ENCODE peak calls at places on chromosome 3, in seven cellular contexts. I is HL-60, J is AG10803, Q is body of pancreas, N is HFFc6, P is B cell, S is transverse colon. F is an unnamed sample.
A peak's percentile ranks its signal among the peaks of the same experiment; 100 is the strongest.

GRCh38 chr3:177820683-177821316 is 623.5 kb upstream of the TBL1XR1 start:
- DNase-seq in I (no peak), N (no peak), P (no peak), J (peak; percentile 86), Q (peak; percentile 20), S (no peak), F (peak; percentile 96)

GRCh38 chr3:123341871-123342630 is 106.8 kb downstream of the ADCY5 start:
- DNase-seq in J (no peak), Q (no peak), S (no peak), P (no peak), N (no peak), I (no peak), F (no peak)

GRCh38 chr3:32492684-32493436 is 9.8 kb downstream of the CMTM6 start:
- DNase-seq in N (peak; percentile 45), J (peak; percentile 22), S (no peak), P (no peak), I (no peak), Q (no peak), F (no peak)

GRCh38 chr3:38990621-38991020 is 61.1 kb downstream of the SCN11A start:
- DNase-seq in J (no peak), I (no peak), S (no peak), Q (no peak), N (no peak), P (no peak), F (no peak)

GRCh38 chr3:192216067-192216466 is 511.3 kb downstream of the FGF12 start:
- DNase-seq in I (no peak), S (no peak), J (no peak), P (no peak), N (no peak), Q (no peak), F (no peak)

GRCh38 chr3:45968706-45969105 is 25.4 kb downstream of the CXCR6 start:
- DNase-seq in J (peak; percentile 66), S (no peak), I (no peak), P (no peak), Q (no peak), N (peak; percentile 57), F (no peak)

GRCh38 chr3:178671261-178672191 is 135.3 kb downstream of the KCNMB2 start:
- DNase-seq in J (peak; percentile 46), Q (peak; percentile 4), I (no peak), S (no peak), N (peak; percentile 11), P (no peak), F (peak; percentile 46)

GRCh38 chr3:140219923-140220452 is 285.0 kb downstream of the CLSTN2 start:
- DNase-seq in J (no peak), Q (peak; percentile 14), P (no peak), N (no peak), I (no peak), S (no peak), F (no peak)

GRCh38 chr3:15356186-15356585 is 23.8 kb upstream of the SH3BP5 start:
- DNase-seq in S (no peak), N (peak; percentile 35), I (no peak), P (no peak), Q (no peak), J (peak; percentile 25), F (no peak)

GRCh38 chr3:187919018-187919417 is 173.8 kb upstream of the BCL6 start:
- DNase-seq in P (peak; percentile 74), J (no peak), S (peak; percentile 20), N (no peak), I (no peak), Q (peak; percentile 22), F (no peak)

GRCh38 chr3:87691109-87691508 is 367.7 kb downstream of the CGGBP1 start:
- DNase-seq in I (no peak), S (no peak), P (no peak), N (peak; percentile 24), Q (no peak), J (no peak), F (no peak)

GRCh38 chr3:136952292-136952691 is 5.5 kb upstream of the IL20RB start:
- DNase-seq in J (peak; percentile 54), S (no peak), Q (no peak), I (no peak), N (peak; percentile 50), P (no peak), F (no peak)

GRCh38 chr3:131794766-131795381 is 239.9 kb downstream of the CPNE4 start:
- DNase-seq in J (peak; percentile 65), N (peak; percentile 65), Q (peak; percentile 43), P (no peak), I (peak; percentile 41), S (no peak), F (peak; percentile 44)

GRCh38 chr3:55817177-55817576 is 330.1 kb upstream of the WNT5A start:
- DNase-seq in Q (no peak), P (no peak), S (no peak), I (no peak), J (no peak), N (no peak), F (no peak)
- TF ChIP-seq CTCF in Q (no peak), P (no peak), S (no peak), I (no peak), J (no peak), N (no peak), F (no peak)

GRCh38 chr3:159520638-159521037 is 468.0 kb upstream of the IL12A start:
- DNase-seq in I (no peak), Q (no peak), J (no peak), N (no peak), S (no peak), P (no peak), F (no peak)

GRCh38 chr3:159513867-159514380 is 474.7 kb upstream of the IL12A start:
- DNase-seq in I (no peak), N (peak; percentile 10), P (no peak), Q (no peak), S (no peak), J (peak; percentile 12), F (no peak)

DNA sequence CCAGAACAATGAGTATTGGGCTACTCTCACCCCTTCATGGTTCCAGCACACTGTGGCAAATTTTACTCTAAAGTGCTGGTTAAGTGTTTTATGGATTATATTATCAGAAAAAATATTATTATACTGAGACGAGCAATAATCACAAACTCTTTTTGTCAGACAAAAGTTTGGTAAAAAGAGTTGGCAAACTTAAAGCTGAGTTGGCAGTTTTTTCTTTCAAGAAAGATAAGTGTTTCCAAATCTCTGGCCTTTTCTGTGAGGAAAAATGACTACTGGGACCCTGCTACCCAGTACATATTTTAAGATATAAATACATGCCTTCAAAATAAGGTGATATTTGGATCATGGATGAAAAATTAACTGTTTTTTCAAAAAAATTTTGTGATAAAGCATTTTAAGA is 471.5 kb upstream of the IL12A start:
- DNase-seq in Q (no peak), P (no peak), S (no peak), J (no peak), N (no peak), I (no peak), F (no peak)
- TF ChIP-seq CTCF in Q (no peak), P (no peak), S (no peak), J (no peak), N (no peak), I (no peak), F (no peak)

DNA sequence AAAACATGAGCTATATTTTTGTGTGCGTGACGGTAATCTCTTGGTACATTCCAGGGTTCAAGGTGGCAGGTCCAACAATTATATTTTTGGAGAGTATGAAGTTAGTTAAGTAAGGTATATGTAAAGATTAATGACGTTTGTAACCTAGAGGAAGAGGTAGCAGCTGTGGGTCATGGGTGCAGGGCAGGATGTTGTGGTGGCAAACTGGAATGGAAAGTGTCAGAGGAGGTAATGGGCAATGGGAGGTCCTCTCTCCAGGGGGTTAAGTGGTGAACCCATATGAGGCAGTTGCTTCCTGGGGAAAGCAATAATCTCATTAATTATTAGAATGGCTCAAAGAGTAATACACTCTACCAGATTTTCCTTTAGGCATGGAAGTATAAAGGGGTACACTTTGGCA is 1.0 kb upstream of the CD200R1L start:
- DNase-seq in Q (no peak), N (no peak), P (no peak), S (peak; percentile 26), J (no peak), I (no peak), F (no peak)
- TF ChIP-seq CTCF in Q (no peak), N (no peak), P (no peak), S (no peak), J (no peak), I (no peak), F (no peak)

GRCh38 chr3:64291345-64291744 is 66.1 kb upstream of the PRICKLE2 start:
- DNase-seq in I (peak; percentile 36), N (peak; percentile 86), S (peak; percentile 11), P (no peak), Q (peak; percentile 33), J (peak; percentile 96), F (peak; percentile 49)

GRCh38 chr3:64291956-64292355 is 66.7 kb upstream of the PRICKLE2 start:
- DNase-seq in I (no peak), N (peak; percentile 64), J (peak; percentile 97), P (no peak), S (no peak), Q (peak; percentile 12), F (no peak)

GRCh38 chr3:64290161-64290560 is 64.9 kb upstream of the PRICKLE2 start:
- DNase-seq in S (no peak), Q (no peak), I (no peak), J (no peak), P (no peak), N (no peak), F (no peak)

GRCh38 chr3:64290864-64291263 is 65.6 kb upstream of the PRICKLE2 start:
- DNase-seq in J (peak; percentile 27), P (no peak), I (no peak), S (no peak), Q (no peak), N (no peak), F (no peak)

GRCh38 chr3:64289622-64290021 is 64.4 kb upstream of the PRICKLE2 start:
- DNase-seq in I (no peak), Q (no peak), J (no peak), S (no peak), P (no peak), N (no peak), F (no peak)
- TF ChIP-seq CTCF in I (no peak), Q (no peak), J (no peak), S (no peak), P (no peak), N (no peak), F (no peak)

GRCh38 chr3:11161666-11162065 is 7.4 kb downstream of the HRH1 start:
- DNase-seq in S (no peak), P (no peak), Q (no peak), I (no peak), J (no peak), N (no peak), F (no peak)
- TF ChIP-seq CTCF in S (no peak), P (no peak), Q (no peak), I (no peak), J (no peak), N (no peak), F (peak; percentile 18)

F was measured in astrocyte of the cerebellum.